ENCODE peak calls at places on chromosomes 5 and 9, in five cellular contexts. C is ovary, Y is GM12892, Q is A549, I is transverse colon. W is an unnamed sample.

GRCh38 chr9:86577420-86578333 is 223.5 kb upstream of the TUT7 start:
- DNase-seq in C (no peak), Y (no peak), Q (no peak), I (no peak), W (no peak)

GRCh38 chr5:64836190-64836750 is 67.5 kb downstream of the CWC27 start:
- DNase-seq in C (no peak), Y (no peak), Q (no peak), I (no peak), W (no peak)

GRCh38 chr9:4973246-4973645 is 11.8 kb upstream of the JAK2 start:
- DNase-seq in C (no peak), Y (no peak), Q (no peak), I (no peak), W (no peak)

GRCh38 chr5:132270706-132271105 is 13.2 kb downstream of the PDLIM4 start:
- DNase-seq in C (no peak), Y (no peak), Q (no peak), I (no peak), W (no peak)

GRCh38 chr9:129704797-129705196 is 39.4 kb downstream of the PRRX2 start:
- DNase-seq in C (no peak), Y (no peak), Q (no peak), I (no peak), W (no peak)

GRCh38 chr9:98375138-98375726 is 119.8 kb upstream of the TBC1D2 start:
- DNase-seq in C (no peak), Y (no peak), Q (no peak), I (no peak), W (no peak)

GRCh38 chr9:88110026-88110425 is 28.2 kb downstream of the SPATA31C2 start:
- DNase-seq in C (no peak), Y (no peak), Q (no peak), I (no peak), W (no peak)

GRCh38 chr5:72402959-72403628 is 82.9 kb downstream of the PTCD2 start:
- DNase-seq in C (no peak), Y (no peak), Q (no peak), I (no peak), W (no peak)

GRCh38 chr9:102795532-102795931 is 199.6 kb upstream of the CYLC2 start:
- DNase-seq in C (no peak), Y (no peak), Q (no peak), I (no peak), W (no peak)

GRCh38 chr5:157596449-157596848 is 20.9 kb upstream of the ADAM19 start:
- DNase-seq in C (no peak), Y (no peak), Q (no peak), I (peak), W (no peak)

GRCh38 chr9:130499804-130500263 is 55.1 kb downstream of the ASS1 start:
- DNase-seq in C (no peak), Y (no peak), Q (peak), I (peak), W (no peak)

GRCh38 chr5:77707786-77708185 is 68.4 kb downstream of the TBCA start:
- DNase-seq in C (no peak), Y (no peak), Q (no peak), I (no peak), W (no peak)

GRCh38 chr5:67085616-67086015 is 111.0 kb downstream of the CD180 start:
- DNase-seq in C (no peak), Y (no peak), Q (no peak), I (no peak), W (no peak)

GRCh38 chr5:59185757-59186385 is 603.0 kb downstream of the RAB3C start:
- DNase-seq in C (no peak), Y (no peak), Q (no peak), I (no peak), W (no peak)

GRCh38 chr5:174723979-174724483 is 351 bp upstream of the MSX2 start:
- DNase-seq in C (no peak), Y (no peak), Q (peak), I (no peak), W (no peak)

GRCh38 chr5:40605295-40605958 is 74.3 kb upstream of the PTGER4 start:
- DNase-seq in C (no peak), Y (no peak), Q (no peak), I (no peak), W (no peak)

GRCh38 chr5:65334077-65334476 is 147.6 kb downstream of the ADAMTS6 start:
- DNase-seq in C (no peak), Y (no peak), Q (no peak), I (peak), W (no peak)

GRCh38 chr5:59744531-59744992 is 149.0 kb downstream of the PDE4D start:
- DNase-seq in C (no peak), Y (no peak), Q (peak), I (no peak), W (no peak)

GRCh38 chr5:125489146-125489545 is 742.7 kb upstream of the ZNF608 start:
- DNase-seq in C (no peak), Y (no peak), Q (no peak), I (no peak), W (no peak)

GRCh38 chr5:141743652-141744333 is 61.8 kb upstream of the ARAP3 start:
- DNase-seq in C (no peak), Y (no peak), Q (no peak), I (no peak), W (no peak)

GRCh38 chr5:136062563-136063274 is 33.9 kb downstream of the TGFBI start:
- DNase-seq in C (no peak), Y (no peak), Q (no peak), I (no peak), W (no peak)

GRCh38 chr5:9545301-9545958 is 445 bp downstream of the SEMA5A start:
- DNase-seq in C (peak), Y (no peak), Q (no peak), I (peak), W (no peak)

GRCh38 chr9:130830199-130830598 is 4.9 kb upstream of the ABL1 start:
- DNase-seq in C (no peak), Y (no peak), Q (no peak), I (no peak), W (no peak)

GRCh38 chr5:172770675-172771438 is at the start of gene DUSP1:
- DNase-seq in C (peak), Y (peak), Q (peak), I (peak), W (peak)

GRCh38 chr5:14696851-14697250 is 32.3 kb downstream of the OTULIN start:
- DNase-seq in C (no peak), Y (no peak), Q (no peak), I (no peak), W (no peak)

GRCh38 chr5:1522601-1523479 is 920 bp downstream of the LPCAT1 start:
- DNase-seq in C (peak), Y (no peak), Q (no peak), I (peak), W (no peak)

GRCh38 chr5:178115136-178115834 is 2.0 kb downstream of the N4BP3 start:
- DNase-seq in C (no peak), Y (no peak), Q (no peak), I (no peak), W (no peak)

DNA sequence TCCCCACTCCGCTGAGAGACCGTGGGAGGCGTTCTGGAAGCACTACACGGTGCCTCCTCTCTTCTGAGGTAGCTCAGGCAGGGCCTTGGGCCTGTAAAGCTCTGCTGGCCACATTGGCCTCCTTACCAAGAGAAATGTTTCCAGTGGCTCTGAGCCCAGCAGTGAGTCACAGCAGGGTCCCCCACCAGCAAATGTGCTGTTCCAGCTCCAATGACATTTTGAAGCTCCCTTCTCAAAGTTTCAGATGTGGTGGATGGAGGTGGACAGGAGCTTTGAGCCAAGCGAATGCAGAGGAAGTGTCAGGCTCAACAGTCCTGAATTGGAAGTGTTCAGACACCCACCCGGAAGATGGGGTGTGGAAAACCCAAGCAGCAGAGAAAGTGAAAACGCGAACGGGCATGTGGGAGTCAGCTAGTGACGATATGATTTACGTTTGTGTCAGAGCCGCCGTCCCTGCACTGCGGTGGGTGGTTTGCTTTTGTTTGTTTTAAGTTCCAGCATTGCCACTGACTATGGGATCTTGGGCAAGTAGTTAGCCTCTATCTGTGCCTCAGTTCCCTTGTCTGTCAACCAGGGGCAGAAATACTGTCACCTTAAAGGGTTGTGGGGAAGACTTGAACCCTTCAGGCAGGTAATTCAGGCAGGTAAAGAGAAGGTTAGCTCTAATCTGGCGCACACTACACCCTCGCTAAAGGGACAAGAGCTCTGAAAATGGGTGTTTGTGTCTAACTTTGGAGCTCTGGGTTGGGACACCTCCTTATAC is 38.2 kb downstream of the C5orf15 start:
- DNase-seq in C (no peak), Y (no peak), Q (no peak), I (peak), W (no peak)
- TF ChIP-seq POLR2A in C (no peak), Y (peak), Q (no peak), I (no peak), W (no peak)

DNA sequence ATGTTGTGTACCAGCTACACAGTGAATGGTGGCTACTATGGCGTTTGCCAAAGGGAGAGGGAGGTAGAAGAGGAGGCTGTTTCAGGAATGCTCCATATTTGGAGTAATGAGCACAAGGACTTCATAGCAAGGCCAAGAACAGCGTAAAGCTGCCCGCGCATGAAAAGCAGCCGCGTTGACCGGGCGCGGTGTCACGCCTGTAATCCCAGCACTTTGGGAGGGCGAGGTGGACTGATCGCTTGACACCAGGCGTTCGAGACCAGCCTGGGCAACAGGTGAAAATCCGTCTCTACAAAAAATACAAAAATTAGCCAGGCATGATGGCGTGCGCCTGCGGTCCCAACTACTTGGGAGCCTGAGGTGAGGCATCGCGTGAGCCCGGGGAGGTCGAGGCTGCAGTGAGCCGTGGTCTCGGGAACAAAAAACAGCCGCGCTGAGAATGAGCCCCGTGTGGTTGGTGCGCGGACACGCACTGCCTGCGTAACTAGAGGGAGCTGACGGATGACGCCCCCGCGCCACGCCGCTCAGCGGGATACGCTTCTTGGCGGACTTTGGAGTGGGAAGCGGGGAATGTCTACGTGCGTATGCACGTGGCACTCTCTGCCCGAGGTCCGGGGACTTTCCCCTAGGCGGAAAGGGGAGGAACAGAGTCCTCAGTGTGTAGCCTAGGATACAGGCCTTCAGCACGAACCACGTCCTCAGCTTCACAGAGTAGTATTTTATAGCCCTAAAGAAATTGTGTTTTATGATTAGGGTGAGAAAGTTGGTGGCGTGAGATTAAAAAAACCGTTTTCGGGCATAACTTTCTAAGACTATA is at the start of gene RMRP:
- DNase-seq in C (peak), Y (peak), Q (peak), I (peak), W (peak)
- TF ChIP-seq POLR2A in C (peak), Y (no peak), Q (no peak), I (peak), W (peak)

DNA sequence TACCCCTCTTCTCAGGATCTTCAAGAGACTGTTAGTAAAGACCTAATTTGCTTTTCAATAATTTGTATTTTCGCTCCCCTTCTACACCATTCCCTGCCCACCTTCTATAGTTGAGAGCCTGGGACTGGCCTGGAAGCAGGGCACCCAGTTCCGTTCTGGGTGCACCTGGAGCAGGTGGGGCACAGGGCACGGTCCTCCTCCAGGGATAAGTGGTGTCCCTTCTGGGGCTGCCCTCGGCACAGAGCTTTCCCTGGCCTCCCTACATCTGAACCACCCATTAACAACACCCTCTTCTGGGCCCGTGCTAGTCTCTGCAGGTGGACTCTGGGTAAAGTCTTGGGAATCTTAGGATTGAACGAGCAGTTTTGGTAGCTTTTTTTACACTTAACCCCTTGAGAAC is 92.8 kb upstream of the PANK3 start:
- DNase-seq in C (no peak), Y (no peak), Q (no peak), I (no peak), W (no peak)
- TF ChIP-seq POLR2A in C (no peak), Y (no peak), Q (no peak), I (no peak), W (no peak)

GRCh38 chr5:88858392-88858791 is 24.6 kb downstream of the MEF2C start:
- DNase-seq in C (no peak), Y (no peak), Q (no peak), I (no peak), W (no peak)

GRCh38 chr5:88863523-88863922 is 19.5 kb downstream of the MEF2C start:
- DNase-seq in C (no peak), Y (no peak), Q (no peak), I (no peak), W (no peak)

GRCh38 chr5:88861213-88861612 is 21.8 kb downstream of the MEF2C start:
- DNase-seq in C (no peak), Y (no peak), Q (no peak), I (no peak), W (no peak)

GRCh38 chr5:88862547-88863175 is 20.3 kb downstream of the MEF2C start:
- DNase-seq in C (no peak), Y (no peak), Q (no peak), I (no peak), W (no peak)

DNA sequence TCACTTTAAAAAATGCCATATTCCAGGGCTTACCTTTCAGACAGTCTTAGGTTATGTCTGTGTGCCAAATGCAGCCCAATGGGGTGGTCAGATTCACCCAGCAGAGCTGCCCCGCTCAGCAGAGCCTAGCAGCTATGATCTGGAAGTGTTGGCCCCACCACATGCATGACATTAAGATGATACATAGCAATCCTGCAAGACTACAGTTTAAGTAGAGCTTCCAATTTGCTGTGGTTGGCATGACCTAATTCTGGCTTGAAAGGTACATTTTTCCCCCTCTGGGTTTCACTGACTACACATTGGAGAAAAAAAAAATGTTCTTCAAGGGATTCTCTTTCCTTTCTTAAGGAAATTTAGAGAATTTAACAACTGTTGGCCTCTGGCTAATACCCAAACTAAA is 22.5 kb downstream of the MEF2C start:
- DNase-seq in C (no peak), Y (no peak), Q (no peak), I (no peak), W (no peak)
- TF ChIP-seq POLR2A in C (no peak), Y (peak), Q (no peak), I (no peak), W (no peak)

GRCh38 chr9:134323741-134324358 is 2.4 kb upstream of the RXRA start:
- DNase-seq in C (peak), Y (no peak), Q (no peak), I (peak), W (no peak)
- TF ChIP-seq POLR2A in C (no peak), Y (no peak), Q (no peak), I (no peak), W (no peak)

GRCh38 chr9:127244609-127245601 is 19.7 kb upstream of the GARNL3 start:
- DNase-seq in C (peak), Y (peak), Q (peak), I (peak), W (peak)
- TF ChIP-seq POLR2A in C (peak), Y (peak), Q (peak), I (peak), W (no peak)

DNA sequence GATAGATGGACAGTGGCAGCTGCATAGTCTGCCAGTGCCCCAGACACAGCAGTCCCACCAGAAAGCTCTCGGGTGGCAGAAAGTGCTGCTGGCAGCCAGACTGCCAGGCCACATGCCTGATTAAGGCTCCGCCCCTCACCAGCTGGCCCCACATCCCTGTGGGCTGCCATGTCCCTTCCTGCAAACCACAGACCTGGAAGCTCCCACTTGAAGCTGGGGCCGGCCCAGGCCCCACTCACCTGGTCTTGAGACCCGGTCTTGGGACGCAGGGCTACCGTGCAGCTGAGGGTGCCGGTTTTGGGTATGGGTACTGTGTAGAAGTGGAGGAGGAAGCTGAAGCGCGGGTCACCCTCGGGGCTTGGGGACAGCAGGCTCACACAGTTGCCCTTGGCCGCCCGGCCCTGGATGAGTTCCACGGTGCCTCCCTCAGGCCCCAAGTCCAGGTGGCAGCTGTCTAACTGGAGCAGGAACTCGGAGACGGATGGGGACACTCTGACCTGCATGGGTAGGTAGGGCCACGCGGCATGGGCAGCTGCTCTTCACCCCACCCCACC is 15.3 kb downstream of the FPGS start:
- DNase-seq in C (no peak), Y (no peak), Q (no peak), I (no peak), W (no peak)
- TF ChIP-seq POLR2A in C (no peak), Y (no peak), Q (no peak), I (no peak), W (no peak)

W was measured in esophagus squamous epithelium.